ENCODE peak calls at places on chromosomes 11 and 22, in ten cellular contexts. L is fibroblast of lung, D is neural crest cell, U is SW 1271, R is HAP-1, C is kidney glomerular epithelial cell, J is DMS 273 treated with DMSO at 0.1 percent for 48 hours, T is H9, E is cardiac fibroblast, O is GM03348. B is an unnamed sample.

GRCh38 chr11:8229299-8230177 is 34.1 kb downstream of the LMO1 start:
- DNase-seq in D (no peak), C (peak), L (peak), R (no peak), E (peak), J (peak), T (no peak), O (no peak), U (no peak), B (no peak)

GRCh38 chr22:48736593-48737460 is 1090.8 kb downstream of the BRD1 start:
- DNase-seq in O (no peak), C (no peak), J (no peak), D (no peak), U (no peak), L (no peak), R (no peak), T (no peak), E (no peak), B (no peak)

GRCh38 chr11:1557904-1558831 is 13.9 kb downstream of the DUSP8 start:
- DNase-seq in O (peak), E (peak), T (peak), C (peak), L (peak), U (no peak), R (no peak), D (no peak), J (no peak), B (peak)

GRCh38 chr22:43018615-43019014 is 3.7 kb upstream of the PACSIN2 start:
- DNase-seq in D (no peak), U (no peak), O (no peak), E (no peak), R (no peak), C (peak), L (no peak), J (no peak), T (no peak), B (peak)

GRCh38 chr22:48980918-48981317 is 846.8 kb downstream of the BRD1 start:
- DNase-seq in U (no peak), L (no peak), J (no peak), R (no peak), C (no peak), D (no peak), E (no peak), T (peak), O (no peak), B (no peak)

GRCh38 chr22:23282089-23282501 is 101.8 kb downstream of the BCR start:
- DNase-seq in L (peak), T (no peak), D (no peak), C (peak), O (peak), J (peak), R (no peak), U (peak), E (peak), B (peak)

GRCh38 chr11:121024989-121025388 is 1.1 kb downstream of the TBCEL start:
- DNase-seq in D (no peak), L (peak), T (no peak), U (no peak), J (no peak), C (no peak), O (peak), R (no peak), E (peak), B (peak)

GRCh38 chr11:134658481-134659080 is 246.5 kb upstream of the B3GAT1 start:
- DNase-seq in E (no peak), C (no peak), D (no peak), L (no peak), T (no peak), R (no peak), O (no peak), U (no peak), J (no peak), B (no peak)

GRCh38 chr11:4642043-4642442 is 1.7 kb upstream of the OR51E1 start:
- DNase-seq in U (no peak), O (no peak), T (no peak), E (no peak), L (no peak), R (no peak), C (no peak), J (no peak), D (no peak), B (no peak)

GRCh38 chr11:35464308-35464707 is 45.0 kb upstream of the SLC1A2 start:
- DNase-seq in T (no peak), D (no peak), E (no peak), J (no peak), O (no peak), R (no peak), U (no peak), C (no peak), L (peak), B (no peak)

GRCh38 chr22:24427500-24428164 is at the start of gene ADORA2A:
- DNase-seq in L (no peak), J (no peak), O (no peak), D (no peak), T (no peak), C (no peak), U (no peak), E (no peak), R (no peak), B (no peak)

GRCh38 chr22:43171019-43171491 is 15.9 kb downstream of the TTLL12 start:
- DNase-seq in O (no peak), C (no peak), D (no peak), U (no peak), J (no peak), L (no peak), T (no peak), R (no peak), E (no peak), B (no peak)

GRCh38 chr11:2681408-2682145 is 18.2 kb downstream of the KCNQ1OT1 start:
- DNase-seq in L (no peak), O (no peak), J (no peak), C (no peak), R (no peak), E (no peak), U (no peak), D (no peak), T (no peak), B (no peak)

GRCh38 chr11:29318134-29318845 is 698.5 kb downstream of the KCNA4 start:
- DNase-seq in O (no peak), L (peak), R (no peak), T (no peak), C (peak), U (no peak), D (no peak), J (no peak), E (no peak), B (no peak)

GRCh38 chr11:111450480-111451320 is 61.5 kb downstream of the BTG4 start:
- DNase-seq in O (no peak), C (no peak), E (no peak), D (no peak), T (no peak), R (no peak), U (no peak), J (no peak), L (peak), B (no peak)

GRCh38 chr11:112525270-112525669 is 264.6 kb upstream of the PLET1 start:
- DNase-seq in E (peak), L (peak), C (no peak), J (no peak), D (no peak), R (no peak), T (no peak), U (no peak), O (no peak), B (no peak)

GRCh38 chr11:111922803-111923202 is 4.1 kb downstream of the C11orf52 start:
- DNase-seq in D (no peak), C (peak), U (no peak), R (no peak), E (peak), L (peak), O (peak), J (no peak), T (no peak), B (no peak)

GRCh38 chr11:19353287-19353686 is 112.5 kb upstream of the E2F8 start:
- DNase-seq in C (no peak), L (no peak), E (no peak), U (no peak), T (no peak), D (no peak), O (no peak), J (no peak), R (no peak), B (no peak)

GRCh38 chr11:75873417-75874148 is 58.6 kb downstream of the UVRAG start:
- DNase-seq in O (no peak), D (no peak), T (no peak), J (no peak), U (no peak), E (no peak), L (no peak), R (no peak), C (no peak), B (no peak)

GRCh38 chr22:47155912-47156311 is 393.5 kb downstream of the TBC1D22A start:
- DNase-seq in T (no peak), O (no peak), L (no peak), J (no peak), R (no peak), E (no peak), U (no peak), D (no peak), C (no peak), B (no peak)

GRCh38 chr11:70304208-70304603 is 33.7 kb downstream of the PPFIA1 start:
- DNase-seq in U (no peak), E (no peak), C (no peak), J (no peak), L (no peak), D (no peak), R (no peak), O (no peak), T (no peak), B (no peak)

GRCh38 chr11:100232006-100232405 is 455.1 kb upstream of the ARHGAP42 start:
- DNase-seq in J (no peak), T (no peak), U (no peak), D (no peak), R (no peak), E (no peak), C (peak), L (no peak), O (no peak), B (peak)

GRCh38 chr11:119342023-119342300 is 1.3 kb upstream of the C1QTNF5 start:
- DNase-seq in E (no peak), U (no peak), R (no peak), D (no peak), C (no peak), L (no peak), J (no peak), O (no peak), T (no peak), B (no peak)

GRCh38 chr11:76918941-76919386 is 58.2 kb downstream of the ACER3 start:
- DNase-seq in E (peak), O (peak), U (peak), D (no peak), J (peak), T (no peak), C (peak), R (peak), L (peak), B (peak)

GRCh38 chr11:89477175-89477574 is 14.0 kb downstream of the NOX4 start:
- DNase-seq in J (no peak), D (no peak), U (no peak), L (no peak), E (no peak), T (peak), C (no peak), O (no peak), R (no peak), B (peak)

GRCh38 chr11:60164550-60165075 is 18.3 kb downstream of the MS4A6A start:
- DNase-seq in E (no peak), C (no peak), O (no peak), D (no peak), T (no peak), J (no peak), L (no peak), U (no peak), R (no peak), B (no peak)

GRCh38 chr11:126588630-126589491 is 233.4 kb downstream of the ST3GAL4 start:
- DNase-seq in D (no peak), L (no peak), U (no peak), E (no peak), R (no peak), T (no peak), C (no peak), O (no peak), J (no peak), B (no peak)

GRCh38 chr11:78902771-78903507 is 328.3 kb upstream of the NARS2 start:
- DNase-seq in U (no peak), J (no peak), L (no peak), D (no peak), R (no peak), O (no peak), T (peak), C (no peak), E (no peak), B (no peak)

GRCh38 chr22:36935694-36936093 is 22.3 kb downstream of the CSF2RB start:
- DNase-seq in R (no peak), L (no peak), E (no peak), U (no peak), C (no peak), D (no peak), T (no peak), O (no peak), J (no peak), B (no peak)

GRCh38 chr22:47111626-47112373 is 349.4 kb downstream of the TBC1D22A start:
- DNase-seq in J (no peak), D (no peak), O (no peak), L (no peak), T (peak), U (no peak), R (no peak), C (no peak), E (peak), B (no peak)

GRCh38 chr11:67634366-67635230 is 4.9 kb upstream of the NUDT8 start:
- DNase-seq in J (no peak), O (no peak), E (no peak), D (no peak), T (peak), R (no peak), C (no peak), U (no peak), L (no peak), B (no peak)

GRCh38 chr11:48172818-48173609 is 43.6 kb upstream of the OR4B1 start:
- DNase-seq in C (peak), D (peak), T (peak), E (peak), J (no peak), U (peak), O (peak), R (peak), L (peak), B (peak)

GRCh38 chr11:15318814-15319213 is 204.1 kb downstream of the INSC start:
- DNase-seq in J (no peak), R (peak), E (no peak), C (no peak), U (no peak), T (no peak), O (no peak), D (no peak), L (no peak), B (no peak)

GRCh38 chr11:63880031-63880841 is 36.7 kb downstream of the RCOR2 start:
- DNase-seq in U (no peak), T (no peak), J (no peak), O (peak), E (peak), R (no peak), D (no peak), C (no peak), L (peak), B (no peak)

GRCh38 chr11:11814614-11815452 is 26.9 kb upstream of the USP47 start:
- DNase-seq in T (no peak), D (no peak), E (no peak), O (no peak), J (no peak), U (no peak), C (no peak), R (no peak), L (no peak), B (no peak)

GRCh38 chr11:29293825-29294224 is 723.0 kb downstream of the KCNA4 start:
- DNase-seq in E (peak), L (peak), U (peak), T (no peak), R (no peak), D (no peak), J (no peak), O (peak), C (peak), B (peak)

GRCh38 chr11:69541001-69541285 is 59.5 kb downstream of the LINC01488 start:
- DNase-seq in T (no peak), J (no peak), R (no peak), D (no peak), U (no peak), L (peak), O (peak), C (no peak), E (no peak), B (no peak)